ENCODE peak calls at places on chromosomes 1 and 21, in six cellular contexts. I, M, S, R, Z and Q are unnamed samples.

GRCh38 chr1:24112381-24113169 is 640 bp upstream of the MYOM3 start:
- DNase-seq in I (peak), R (peak), Z (peak), M (peak), S (peak), Q (peak)

GRCh38 chr1:77847621-77848080 is 40.8 kb upstream of the NEXN start:
- DNase-seq in S (no peak), M (no peak), R (no peak), I (no peak), Z (no peak), Q (no peak)

GRCh38 chr1:86914998-86915736 is 732 bp downstream of the HS2ST1 start:
- DNase-seq in I (peak), M (peak), Z (no peak), S (peak), R (peak), Q (peak)

GRCh38 chr1:87062687-87063086 is 148.3 kb downstream of the HS2ST1 start:
- DNase-seq in I (no peak), Z (no peak), S (no peak), M (no peak), R (no peak), Q (no peak)

GRCh38 chr21:33836408-33836807 is 79.2 kb downstream of the ATP5PO start:
- DNase-seq in Z (no peak), I (no peak), M (no peak), S (no peak), R (no peak), Q (no peak)

GRCh38 chr1:113982955-113983742 is 3.9 kb downstream of the OLFML3 start:
- DNase-seq in Z (no peak), I (no peak), S (no peak), R (no peak), M (no peak), Q (no peak)

GRCh38 chr1:6148497-6149241 is 31.5 kb downstream of the CHD5 start:
- DNase-seq in R (no peak), S (peak), M (no peak), I (no peak), Z (peak), Q (peak)

GRCh38 chr1:79006564-79006963 is at the start of gene ADGRL4:
- DNase-seq in S (peak), R (peak), I (no peak), Z (no peak), M (peak), Q (peak)

GRCh38 chr1:17212487-17213121 is 7.7 kb downstream of the PADI1 start:
- DNase-seq in M (peak), S (no peak), Z (no peak), I (no peak), R (no peak), Q (peak)

GRCh38 chr1:15027515-15027948 is 126.0 kb upstream of the TMEM51 start:
- DNase-seq in R (peak), I (peak), S (peak), Z (peak), M (peak), Q (peak)

GRCh38 chr1:228751360-228752098 is 16.2 kb downstream of the RHOU start:
- DNase-seq in R (no peak), Z (no peak), I (no peak), M (no peak), S (no peak), Q (no peak)

GRCh38 chr1:213994888-213995287 is 7.1 kb downstream of the PROX1 start:
- DNase-seq in R (no peak), Z (no peak), M (no peak), S (no peak), I (no peak), Q (no peak)

GRCh38 chr1:241950390-241950789 is 7.2 kb upstream of the BECN2 start:
- DNase-seq in I (no peak), Z (no peak), R (no peak), M (peak), S (no peak), Q (no peak)

GRCh38 chr1:104082221-104082620 is 332.5 kb downstream of the AMY1C start:
- DNase-seq in M (no peak), R (no peak), Z (no peak), S (no peak), I (no peak), Q (no peak)

GRCh38 chr1:207959995-207960745 is 49.2 kb upstream of the CD34 start:
- DNase-seq in S (no peak), I (no peak), M (no peak), Z (no peak), R (no peak), Q (no peak)
- TF ChIP-seq POLR2A in S (no peak), I (no peak), M (no peak), Z (no peak), R (no peak), Q (no peak)

GRCh38 chr21:35037384-35038105 is 11.6 kb downstream of the RUNX1 start:
- DNase-seq in S (no peak), Z (no peak), R (no peak), M (no peak), I (no peak), Q (no peak)

GRCh38 chr21:35035116-35035515 is 14.0 kb downstream of the RUNX1 start:
- DNase-seq in Z (no peak), R (no peak), S (no peak), I (no peak), M (no peak), Q (no peak)

GRCh38 chr21:35035581-35035980 is 13.5 kb downstream of the RUNX1 start:
- DNase-seq in I (no peak), R (no peak), S (no peak), M (no peak), Z (no peak), Q (no peak)

GRCh38 chr21:35038772-35039145 is 10.3 kb downstream of the RUNX1 start:
- DNase-seq in M (no peak), R (no peak), S (no peak), Z (no peak), I (no peak), Q (no peak)

GRCh38 chr21:35036521-35037383 is 12.3 kb downstream of the RUNX1 start:
- DNase-seq in Z (no peak), R (no peak), I (no peak), M (no peak), S (no peak), Q (no peak)
- H3K27ac ChIP-seq in Z (no peak), R (no peak), I (no peak), M (no peak), S (no peak), Q (no peak)

DNA sequence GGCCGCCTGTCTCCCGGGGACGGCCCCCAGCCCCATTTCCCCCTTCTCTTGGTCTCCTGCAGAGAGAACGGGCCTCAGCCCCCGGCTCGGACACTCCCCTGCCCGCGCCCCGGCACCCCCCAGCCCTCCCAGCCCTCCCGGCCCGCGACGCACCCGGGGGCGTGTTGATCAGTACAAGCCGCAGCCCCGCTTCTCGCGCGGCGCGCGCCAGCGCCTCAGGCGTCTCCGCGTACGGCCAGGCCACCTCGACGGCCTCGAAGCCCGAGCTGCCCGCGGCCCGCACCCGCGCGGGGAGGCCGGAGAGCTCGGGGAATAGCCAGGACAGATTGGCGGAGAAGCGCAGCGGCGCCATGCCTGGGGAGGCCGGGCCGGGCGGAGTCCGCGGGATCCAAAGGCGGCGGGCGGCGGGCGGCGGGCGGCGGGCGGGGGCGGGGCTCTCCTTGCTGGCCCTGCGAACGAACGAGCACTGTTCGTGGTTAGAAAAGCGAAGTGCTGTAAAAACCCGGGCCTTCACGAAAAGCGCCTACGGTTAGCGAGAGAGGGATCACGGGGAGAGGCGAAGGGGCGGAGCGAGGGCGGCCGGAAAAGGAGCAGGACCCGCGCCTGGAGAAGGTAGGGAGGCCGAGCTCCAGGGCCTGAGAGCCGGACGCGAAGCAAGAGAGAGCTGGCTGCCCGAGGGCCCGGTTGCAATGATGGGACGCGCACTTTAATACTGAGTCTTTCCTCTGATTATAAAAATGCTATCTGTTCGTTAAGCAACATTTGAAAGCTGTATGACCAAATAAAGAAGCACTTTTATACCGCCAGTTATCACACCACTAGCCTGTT is at the start of gene HYI:
- DNase-seq in S (peak), R (peak), Z (peak), M (peak), I (peak), Q (peak)
- TF ChIP-seq POLR2A in S (no peak), R (no peak), Z (peak), M (peak), I (no peak), Q (peak)

DNA sequence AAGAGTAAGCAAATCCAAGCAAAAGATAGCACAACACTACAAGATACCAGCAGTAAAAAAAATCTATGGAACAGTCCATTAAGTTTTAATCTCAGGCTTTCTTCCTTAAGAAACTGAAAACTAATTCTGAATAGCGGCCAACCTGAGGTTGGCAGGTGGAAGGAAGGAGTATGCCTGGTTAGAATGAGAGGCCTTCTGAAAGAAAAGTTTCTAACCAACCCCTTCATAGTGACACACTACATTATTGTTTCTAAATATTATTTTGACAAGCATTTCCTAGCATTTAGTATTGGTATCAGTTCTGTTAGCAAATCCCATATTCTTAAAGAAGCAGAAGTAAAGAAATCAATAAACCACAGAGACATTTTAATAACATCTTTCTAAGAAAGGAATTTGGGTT is 205.7 kb upstream of the PTBP2 start:
- DNase-seq in R (no peak), M (no peak), I (no peak), S (no peak), Z (no peak), Q (no peak)
- H3K27ac ChIP-seq in R (no peak), M (no peak), I (no peak), S (no peak), Z (no peak), Q (no peak)

DNA sequence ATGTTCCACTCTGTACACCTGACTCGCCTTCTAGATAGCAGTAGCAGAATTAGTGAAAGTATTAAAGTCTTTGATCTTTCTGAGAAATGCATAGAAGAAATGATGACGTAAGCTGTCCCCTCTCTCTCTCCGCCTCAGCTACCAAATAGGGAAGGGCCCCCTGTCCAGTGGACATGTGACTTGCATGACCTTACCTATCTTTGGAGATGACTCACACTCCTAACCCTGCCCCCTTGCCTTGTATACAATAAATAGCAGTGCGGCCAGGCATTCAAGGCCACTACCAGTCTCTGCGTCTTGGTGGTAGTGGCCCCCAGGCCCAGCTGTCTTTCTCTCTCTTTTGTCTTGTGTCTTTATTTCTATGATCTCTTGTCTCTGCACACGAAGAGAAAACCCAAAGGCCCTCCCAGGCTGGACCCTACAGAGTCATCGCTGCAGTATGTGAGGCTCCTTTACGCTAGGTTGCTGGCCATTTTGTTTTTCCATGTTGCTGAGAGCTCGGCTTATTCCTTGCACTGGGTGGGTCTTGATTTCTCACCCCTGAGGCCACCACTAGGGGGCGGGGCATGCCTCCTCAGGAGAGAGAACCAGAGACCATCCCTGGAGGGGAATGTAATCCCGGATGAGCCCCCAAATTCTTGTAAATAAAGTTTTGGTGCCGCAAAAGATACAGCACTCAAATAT is 16.0 kb upstream of the ZBTB8B start:
- DNase-seq in S (no peak), R (no peak), M (no peak), I (no peak), Z (peak), Q (peak)
- TF ChIP-seq POLR2A in S (no peak), R (no peak), M (no peak), I (no peak), Z (no peak), Q (no peak)

DNA sequence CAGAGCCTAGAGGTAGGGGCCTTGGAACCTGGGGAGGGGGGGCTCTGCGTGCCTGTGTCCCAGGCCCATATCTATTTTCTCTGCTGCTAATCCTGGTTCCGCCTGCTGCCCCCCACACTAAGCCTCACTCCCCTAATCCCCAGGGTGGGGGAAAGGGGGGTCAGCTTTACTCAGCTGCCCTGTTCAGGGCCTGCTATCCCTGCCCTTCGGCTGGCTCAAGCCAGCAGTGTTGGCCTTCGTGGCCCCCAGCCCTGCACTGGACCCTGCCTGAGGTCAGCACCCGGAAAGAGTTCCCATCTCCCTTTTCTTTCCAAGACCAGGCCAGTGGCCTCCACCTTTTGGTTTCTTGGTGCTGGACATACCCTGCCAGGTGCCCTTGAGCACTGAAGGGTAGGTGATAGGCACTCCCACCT is 8.4 kb downstream of the ZBTB7B start:
- DNase-seq in Z (no peak), I (no peak), S (no peak), R (no peak), M (no peak), Q (no peak)
- H3K27ac ChIP-seq in Z (peak), I (peak), S (peak), R (peak), M (no peak), Q (no peak)

GRCh38 chr1:225364439-225364838 is 63.4 kb downstream of the LBR start:
- DNase-seq in I (no peak), S (no peak), Z (no peak), M (no peak), R (no peak), Q (no peak)
- TF ChIP-seq POLR2A in I (no peak), S (no peak), Z (no peak), M (no peak), R (no peak), Q (no peak)

GRCh38 chr1:183149273-183149672 is 36.8 kb upstream of the LAMC2 start:
- DNase-seq in I (no peak), R (no peak), M (no peak), Z (no peak), S (no peak), Q (no peak)
- H3K27ac ChIP-seq in I (no peak), R (no peak), M (no peak), Z (no peak), S (peak), Q (no peak)